ENCODE peak calls at places on chromosomes 4 and X, in five cellular contexts. One of them, this sample, is unnamed.

GRCh38 chr4:186946682-186947294 is 223.1 kb upstream of the FAT1 start:
- DNase-seq in neural progenitor cell: peak
- DNase-seq in H4: peak
- DNase-seq in activated T-cell treated with anti-CD3 and anti-CD28 coated beads, Interleukin-2, amount 50 U/mL, for 4 hours: no peak
- DNase-seq in WERI-Rb-1: no peak
- DNase-seq in this sample: peak

GRCh38 chrX:51144828-51145442 is 187.7 kb upstream of the NUDT10 start:
- DNase-seq in H4: no peak
- DNase-seq in activated T-cell treated with anti-CD3 and anti-CD28 coated beads, Interleukin-2, amount 50 U/mL, for 4 hours: peak
- DNase-seq in WERI-Rb-1: peak
- DNase-seq in neural progenitor cell: peak
- DNase-seq in this sample: peak

GRCh38 chr4:42865572-42866189 is 26.8 kb upstream of the GRXCR1 start:
- DNase-seq in activated T-cell treated with anti-CD3 and anti-CD28 coated beads, Interleukin-2, amount 50 U/mL, for 4 hours: peak
- DNase-seq in WERI-Rb-1: peak
- DNase-seq in H4: peak
- DNase-seq in neural progenitor cell: peak
- DNase-seq in this sample: peak

GRCh38 chr4:89352541-89352940 is 44.9 kb upstream of the GPRIN3 start:
- DNase-seq in neural progenitor cell: no peak
- DNase-seq in WERI-Rb-1: no peak
- DNase-seq in activated T-cell treated with anti-CD3 and anti-CD28 coated beads, Interleukin-2, amount 50 U/mL, for 4 hours: no peak
- DNase-seq in H4: no peak
- DNase-seq in this sample: no peak

GRCh38 chrX:23805379-23805778 is 22.4 kb downstream of the SAT1 start:
- DNase-seq in WERI-Rb-1: no peak
- DNase-seq in H4: no peak
- DNase-seq in neural progenitor cell: no peak
- DNase-seq in activated T-cell treated with anti-CD3 and anti-CD28 coated beads, Interleukin-2, amount 50 U/mL, for 4 hours: no peak
- DNase-seq in this sample: no peak

GRCh38 chr4:8045909-8046308 is 106.2 kb upstream of the AFAP1 start:
- DNase-seq in neural progenitor cell: no peak
- DNase-seq in WERI-Rb-1: no peak
- DNase-seq in H4: no peak
- DNase-seq in activated T-cell treated with anti-CD3 and anti-CD28 coated beads, Interleukin-2, amount 50 U/mL, for 4 hours: no peak
- DNase-seq in this sample: no peak

GRCh38 chr4:169657470-169658107 is 37.2 kb downstream of the CLCN3 start:
- DNase-seq in WERI-Rb-1: no peak
- DNase-seq in H4: no peak
- DNase-seq in neural progenitor cell: no peak
- DNase-seq in activated T-cell treated with anti-CD3 and anti-CD28 coated beads, Interleukin-2, amount 50 U/mL, for 4 hours: no peak
- DNase-seq in this sample: no peak

GRCh38 chr4:186149872-186150271 is 41.5 kb upstream of the CYP4V2 start:
- DNase-seq in neural progenitor cell: peak
- DNase-seq in H4: peak
- DNase-seq in WERI-Rb-1: peak
- DNase-seq in activated T-cell treated with anti-CD3 and anti-CD28 coated beads, Interleukin-2, amount 50 U/mL, for 4 hours: peak
- DNase-seq in this sample: no peak